ENCODE peak calls at places on chromosomes 6 and 20, in six cellular contexts. One of them, this sample, is unnamed.

GRCh38 chr6:35181933-35182612 is 31.7 kb upstream of the SCUBE3 start:
- DNase-seq in CD4-positive, CD25-positive, alpha-beta regulatory T cell: no peak
- DNase-seq in MM.1S: no peak
- DNase-seq in left ventricle myocardium inferior: peak; percentile 57
- DNase-seq in PC-9: peak; percentile 58
- DNase-seq in neural progenitor cell: peak; percentile 32
- DNase-seq in this sample: no peak

GRCh38 chr6:43276180-43277082 is 21.6 kb upstream of the SLC22A7 start:
- DNase-seq in left ventricle myocardium inferior: no peak
- DNase-seq in MM.1S: no peak
- DNase-seq in CD4-positive, CD25-positive, alpha-beta regulatory T cell: peak; percentile 62
- DNase-seq in neural progenitor cell: peak; percentile 61
- DNase-seq in PC-9: no peak
- DNase-seq in this sample: no peak

GRCh38 chr20:43584448-43585138 is 6.1 kb upstream of the IFT52 start:
- DNase-seq in MM.1S: no peak
- DNase-seq in neural progenitor cell: no peak
- DNase-seq in PC-9: peak; percentile 34
- DNase-seq in CD4-positive, CD25-positive, alpha-beta regulatory T cell: no peak
- DNase-seq in left ventricle myocardium inferior: no peak
- DNase-seq in this sample: no peak

GRCh38 chr20:39829255-39829654 is 859.8 kb downstream of the MAFB start:
- DNase-seq in neural progenitor cell: peak; percentile 60
- DNase-seq in left ventricle myocardium inferior: peak; percentile 30
- DNase-seq in MM.1S: peak; percentile 23
- DNase-seq in CD4-positive, CD25-positive, alpha-beta regulatory T cell: no peak
- DNase-seq in PC-9: no peak
- DNase-seq in this sample: no peak

GRCh38 chr20:36093025-36093803 is 61.3 kb upstream of the EPB41L1 start:
- DNase-seq in PC-9: peak; percentile 54
- DNase-seq in neural progenitor cell: peak; percentile 41
- DNase-seq in left ventricle myocardium inferior: peak; percentile 58
- DNase-seq in CD4-positive, CD25-positive, alpha-beta regulatory T cell: peak; percentile 29
- DNase-seq in MM.1S: no peak
- DNase-seq in this sample: no peak

GRCh38 chr20:47544852-47545251 is 43.2 kb downstream of the NCOA3 start:
- DNase-seq in CD4-positive, CD25-positive, alpha-beta regulatory T cell: no peak
- DNase-seq in neural progenitor cell: no peak
- DNase-seq in left ventricle myocardium inferior: no peak
- DNase-seq in MM.1S: no peak
- DNase-seq in PC-9: no peak
- DNase-seq in this sample: no peak

GRCh38 chr20:49149281-49150045 is 38.7 kb downstream of the STAU1 start:
- DNase-seq in CD4-positive, CD25-positive, alpha-beta regulatory T cell: no peak
- DNase-seq in neural progenitor cell: no peak
- DNase-seq in PC-9: no peak
- DNase-seq in MM.1S: no peak
- DNase-seq in left ventricle myocardium inferior: no peak
- DNase-seq in this sample: no peak

GRCh38 chr20:43459022-43459942 is 1.6 kb downstream of the SRSF6 start:
- DNase-seq in neural progenitor cell: peak; percentile 34
- DNase-seq in left ventricle myocardium inferior: no peak
- DNase-seq in PC-9: no peak
- DNase-seq in CD4-positive, CD25-positive, alpha-beta regulatory T cell: no peak
- DNase-seq in MM.1S: no peak
- DNase-seq in this sample: no peak

GRCh38 chr6:107244082-107244741 is 128.9 kb upstream of the BEND3 start:
- DNase-seq in CD4-positive, CD25-positive, alpha-beta regulatory T cell: no peak
- DNase-seq in MM.1S: peak; percentile 30
- DNase-seq in left ventricle myocardium inferior: no peak
- DNase-seq in PC-9: no peak
- DNase-seq in neural progenitor cell: no peak
- DNase-seq in this sample: no peak

GRCh38 chr20:58870293-58871014 is 17.9 kb downstream of the GNAS start:
- DNase-seq in PC-9: peak; percentile 69
- DNase-seq in neural progenitor cell: peak; percentile 82
- DNase-seq in left ventricle myocardium inferior: peak; percentile 57
- DNase-seq in MM.1S: peak; percentile 54
- DNase-seq in CD4-positive, CD25-positive, alpha-beta regulatory T cell: peak; percentile 50
- DNase-seq in this sample: no peak

GRCh38 chr6:26305097-26305841 is 59.7 kb upstream of the BTN3A2 start:
- DNase-seq in neural progenitor cell: peak; percentile 77
- DNase-seq in MM.1S: peak; percentile 61
- DNase-seq in left ventricle myocardium inferior: no peak
- DNase-seq in CD4-positive, CD25-positive, alpha-beta regulatory T cell: peak; percentile 72
- DNase-seq in PC-9: peak; percentile 77
- DNase-seq in this sample: no peak

GRCh38 chr6:75234126-75234865 is 9.3 kb downstream of the COX7A2 start:
- DNase-seq in left ventricle myocardium inferior: no peak
- DNase-seq in PC-9: no peak
- DNase-seq in CD4-positive, CD25-positive, alpha-beta regulatory T cell: no peak
- DNase-seq in MM.1S: no peak
- DNase-seq in neural progenitor cell: no peak
- DNase-seq in this sample: no peak

GRCh38 chr20:32945710-32946221 is 58.5 kb downstream of the SUN5 start:
- DNase-seq in MM.1S: no peak
- DNase-seq in PC-9: no peak
- DNase-seq in left ventricle myocardium inferior: no peak
- DNase-seq in neural progenitor cell: peak; percentile 61
- DNase-seq in CD4-positive, CD25-positive, alpha-beta regulatory T cell: peak; percentile 55
- DNase-seq in this sample: no peak

GRCh38 chr6:113050010-113050893 is 703.1 kb downstream of the RFPL4B start:
- DNase-seq in PC-9: peak; percentile 22
- DNase-seq in left ventricle myocardium inferior: no peak
- DNase-seq in neural progenitor cell: peak; percentile 8
- DNase-seq in MM.1S: peak; percentile 8
- DNase-seq in CD4-positive, CD25-positive, alpha-beta regulatory T cell: no peak
- DNase-seq in this sample: no peak

GRCh38 chr6:12993283-12993898 is 276.8 kb downstream of the PHACTR1 start:
- DNase-seq in CD4-positive, CD25-positive, alpha-beta regulatory T cell: no peak
- DNase-seq in MM.1S: no peak
- DNase-seq in neural progenitor cell: no peak
- DNase-seq in left ventricle myocardium inferior: no peak
- DNase-seq in PC-9: no peak
- DNase-seq in this sample: no peak

GRCh38 chr6:5149891-5150290 is 64.8 kb downstream of the PPP1R3G start:
- DNase-seq in MM.1S: no peak
- DNase-seq in PC-9: no peak
- DNase-seq in CD4-positive, CD25-positive, alpha-beta regulatory T cell: no peak
- DNase-seq in left ventricle myocardium inferior: no peak
- DNase-seq in neural progenitor cell: no peak
- DNase-seq in this sample: no peak

GRCh38 chr6:5150676-5151075 is 65.5 kb downstream of the PPP1R3G start:
- DNase-seq in neural progenitor cell: no peak
- DNase-seq in CD4-positive, CD25-positive, alpha-beta regulatory T cell: no peak
- DNase-seq in left ventricle myocardium inferior: no peak
- DNase-seq in MM.1S: no peak
- DNase-seq in PC-9: no peak
- DNase-seq in this sample: no peak

GRCh38 chr6:5152417-5152816 is 67.3 kb downstream of the PPP1R3G start:
- DNase-seq in MM.1S: no peak
- DNase-seq in CD4-positive, CD25-positive, alpha-beta regulatory T cell: no peak
- DNase-seq in left ventricle myocardium inferior: no peak
- DNase-seq in PC-9: no peak
- DNase-seq in neural progenitor cell: no peak
- DNase-seq in this sample: no peak

GRCh38 chr6:5151955-5152401 is 66.8 kb downstream of the PPP1R3G start:
- DNase-seq in CD4-positive, CD25-positive, alpha-beta regulatory T cell: no peak
- DNase-seq in PC-9: no peak
- DNase-seq in left ventricle myocardium inferior: no peak
- DNase-seq in neural progenitor cell: no peak
- DNase-seq in MM.1S: no peak
- DNase-seq in this sample: no peak

DNA sequence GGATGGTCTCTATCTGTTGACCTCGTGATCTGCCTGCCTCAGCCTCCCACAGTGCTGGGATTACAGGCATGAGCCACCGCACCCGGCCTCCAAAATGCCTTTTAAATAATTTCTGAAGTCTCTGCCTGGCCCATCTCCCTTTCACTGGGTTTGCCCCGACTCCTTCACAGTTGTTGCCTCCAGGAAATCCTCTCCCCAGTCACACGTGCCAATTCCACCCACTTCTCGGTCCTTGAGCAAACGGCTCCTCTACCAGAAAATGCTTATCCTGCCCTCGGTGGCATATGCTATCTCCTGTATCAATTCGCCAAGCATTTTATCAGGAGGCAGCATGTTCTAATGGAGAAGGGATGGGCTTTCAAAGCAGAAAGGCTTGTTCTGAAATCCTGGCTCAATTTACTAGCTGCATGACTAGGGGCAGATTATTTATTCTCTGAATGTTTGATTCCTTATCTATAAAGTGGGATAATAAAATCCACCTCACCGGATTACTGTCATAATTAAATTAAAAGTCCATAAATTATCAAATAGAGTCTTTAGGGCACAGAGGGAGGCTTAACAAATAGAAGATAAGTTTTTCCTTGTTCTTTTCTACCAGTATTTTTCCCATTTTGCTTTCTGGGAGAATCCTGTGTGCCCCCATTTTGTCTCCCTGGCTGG is 66.3 kb downstream of the PPP1R3G start:
- DNase-seq in neural progenitor cell: no peak
- DNase-seq in MM.1S: no peak
- DNase-seq in PC-9: no peak
- DNase-seq in CD4-positive, CD25-positive, alpha-beta regulatory T cell: no peak
- DNase-seq in left ventricle myocardium inferior: no peak
- DNase-seq in this sample: no peak
- H3K9me3 ChIP-seq in neural progenitor cell: no peaks in the 10 kb centered on the region
- H3K9me3 ChIP-seq in MM.1S: no peaks in the 10 kb centered on the region
- H3K9me3 ChIP-seq in PC-9: no peaks in the 10 kb centered on the region
- H3K9me3 ChIP-seq in CD4-positive, CD25-positive, alpha-beta regulatory T cell: no peaks in the 10 kb centered on the region
- H3K9me3 ChIP-seq in left ventricle myocardium inferior: no peaks in the 10 kb centered on the region
- H3K9me3 ChIP-seq in this sample: no peaks in the 10 kb centered on the region

GRCh38 chr6:149852881-149853280 is 11.3 kb downstream of the LRP11 start:
- DNase-seq in PC-9: no peak
- DNase-seq in CD4-positive, CD25-positive, alpha-beta regulatory T cell: no peak
- DNase-seq in left ventricle myocardium inferior: no peak
- DNase-seq in neural progenitor cell: no peak
- DNase-seq in MM.1S: no peak
- DNase-seq in this sample: no peak
- H3K27ac ChIP-seq in PC-9: peak overlapping the region; percentile 96
- H3K27ac ChIP-seq in CD4-positive, CD25-positive, alpha-beta regulatory T cell: no peak overlapping the region
- H3K27ac ChIP-seq in left ventricle myocardium inferior: no peak overlapping the region
- H3K27ac ChIP-seq in neural progenitor cell: no peak overlapping the region
- H3K27ac ChIP-seq in MM.1S: no peak overlapping the region
- H3K27ac ChIP-seq in this sample: no peak overlapping the region

GRCh38 chr6:140752234-140752633 is 1377.8 kb upstream of the CITED2 start:
- DNase-seq in MM.1S: no peak
- DNase-seq in CD4-positive, CD25-positive, alpha-beta regulatory T cell: no peak
- DNase-seq in neural progenitor cell: no peak
- DNase-seq in PC-9: no peak
- DNase-seq in left ventricle myocardium inferior: no peak
- DNase-seq in this sample: no peak

GRCh38 chr6:140744648-140745320 is 1370.3 kb upstream of the CITED2 start:
- DNase-seq in neural progenitor cell: no peak
- DNase-seq in left ventricle myocardium inferior: no peak
- DNase-seq in CD4-positive, CD25-positive, alpha-beta regulatory T cell: no peak
- DNase-seq in MM.1S: peak; percentile 91
- DNase-seq in PC-9: peak; percentile 6
- DNase-seq in this sample: no peak

DNA sequence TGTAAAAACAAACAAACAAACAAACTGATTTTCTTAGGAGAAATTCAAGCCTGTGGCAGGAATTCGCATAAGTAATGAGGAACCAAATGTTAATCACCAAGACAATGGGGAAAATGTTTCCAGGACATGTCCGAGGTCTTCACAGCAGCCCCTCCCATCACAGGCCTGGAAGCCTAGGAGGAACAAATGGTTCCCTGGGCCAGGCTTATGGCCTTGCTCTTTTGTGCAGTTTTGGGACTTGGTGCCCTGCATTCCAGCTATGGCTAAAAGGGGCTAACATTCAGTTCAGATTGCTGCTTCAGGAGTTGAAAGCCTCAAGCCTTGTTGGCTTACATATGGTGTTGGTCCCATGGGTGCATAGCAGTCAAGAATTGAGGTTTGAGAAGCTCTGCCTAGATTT is 1372.7 kb upstream of the CITED2 start:
- DNase-seq in MM.1S: no peak
- DNase-seq in left ventricle myocardium inferior: no peak
- DNase-seq in CD4-positive, CD25-positive, alpha-beta regulatory T cell: no peak
- DNase-seq in PC-9: no peak
- DNase-seq in neural progenitor cell: no peak
- DNase-seq in this sample: no peak
- H3K9me3 ChIP-seq in MM.1S: no peaks in the 10 kb centered on the region
- H3K9me3 ChIP-seq in left ventricle myocardium inferior: peaks cover 39% of the 10 kb centered on the region
- H3K9me3 ChIP-seq in CD4-positive, CD25-positive, alpha-beta regulatory T cell: no peaks in the 10 kb centered on the region
- H3K9me3 ChIP-seq in PC-9: no peaks in the 10 kb centered on the region
- H3K9me3 ChIP-seq in neural progenitor cell: no peaks in the 10 kb centered on the region
- H3K9me3 ChIP-seq in this sample: no peaks in the 10 kb centered on the region

GRCh38 chr20:45061244-45061643 is 39.7 kb downstream of the KCNS1 start:
- DNase-seq in CD4-positive, CD25-positive, alpha-beta regulatory T cell: no peak
- DNase-seq in neural progenitor cell: no peak
- DNase-seq in MM.1S: no peak
- DNase-seq in left ventricle myocardium inferior: no peak
- DNase-seq in PC-9: peak; percentile 45
- DNase-seq in this sample: no peak

GRCh38 chr20:45058168-45058850 is 42.6 kb downstream of the KCNS1 start:
- DNase-seq in neural progenitor cell: no peak
- DNase-seq in PC-9: no peak
- DNase-seq in left ventricle myocardium inferior: no peak
- DNase-seq in CD4-positive, CD25-positive, alpha-beta regulatory T cell: no peak
- DNase-seq in MM.1S: no peak
- DNase-seq in this sample: no peak

GRCh38 chr20:45056473-45057148 is 44.3 kb downstream of the KCNS1 start:
- DNase-seq in CD4-positive, CD25-positive, alpha-beta regulatory T cell: no peak
- DNase-seq in left ventricle myocardium inferior: no peak
- DNase-seq in MM.1S: no peak
- DNase-seq in neural progenitor cell: no peak
- DNase-seq in PC-9: no peak
- DNase-seq in this sample: no peak

GRCh38 chr20:45060341-45060740 is 40.6 kb downstream of the KCNS1 start:
- DNase-seq in MM.1S: no peak
- DNase-seq in PC-9: no peak
- DNase-seq in left ventricle myocardium inferior: no peak
- DNase-seq in CD4-positive, CD25-positive, alpha-beta regulatory T cell: no peak
- DNase-seq in neural progenitor cell: no peak
- DNase-seq in this sample: no peak

DNA sequence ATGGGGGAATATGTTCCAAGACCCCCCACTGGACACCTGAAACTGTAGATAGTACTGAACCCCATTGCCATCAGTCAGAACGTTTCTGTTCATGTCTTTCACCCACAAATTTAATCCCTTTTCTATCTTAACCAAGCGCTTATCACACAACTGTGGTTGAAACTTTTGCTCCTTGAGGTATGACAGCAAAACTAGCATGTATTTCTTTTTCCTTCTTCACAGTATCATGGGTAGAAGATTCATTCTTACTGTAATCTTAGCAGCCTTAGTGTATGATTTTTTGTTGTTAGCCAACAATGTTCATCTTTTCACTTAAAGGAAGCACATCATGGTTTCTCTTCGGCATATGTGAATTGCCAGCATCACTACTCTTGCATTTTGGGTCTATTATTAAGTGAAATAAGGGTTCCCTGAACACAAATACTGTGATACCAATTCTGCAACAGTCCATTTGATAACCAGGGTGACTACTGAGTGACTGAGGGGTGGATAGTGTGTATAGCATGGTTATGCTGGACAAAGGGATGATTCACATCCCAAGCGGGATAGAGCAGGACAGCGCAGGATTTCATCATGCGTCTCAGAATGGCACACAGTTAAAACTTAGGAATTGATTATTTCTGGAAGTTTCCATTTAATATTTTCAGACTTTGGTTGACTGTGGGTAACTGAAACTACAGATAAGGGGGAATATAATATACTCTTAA is 41.8 kb downstream of the KCNS1 start:
- DNase-seq in neural progenitor cell: no peak
- DNase-seq in left ventricle myocardium inferior: no peak
- DNase-seq in PC-9: no peak
- DNase-seq in MM.1S: peak; percentile 28
- DNase-seq in CD4-positive, CD25-positive, alpha-beta regulatory T cell: no peak
- DNase-seq in this sample: no peak
- H3K27ac ChIP-seq in neural progenitor cell: no peak overlapping the region
- H3K27ac ChIP-seq in left ventricle myocardium inferior: no peak overlapping the region
- H3K27ac ChIP-seq in PC-9: peak overlapping the region; percentile 7
- H3K27ac ChIP-seq in MM.1S: peak overlapping the region; percentile 68
- H3K27ac ChIP-seq in CD4-positive, CD25-positive, alpha-beta regulatory T cell: peak overlapping the region; percentile 34
- H3K27ac ChIP-seq in this sample: no peak overlapping the region